ENCODE peak calls at places on chromosomes 11 and 22, in ten cellular contexts. W is heart left ventricle, N is transverse colon, Y is BE2C, T is lung, R is adipocyte, U is AG04450, V is kidney, K is tibial artery, B is SK-N-SH. L is an unnamed sample. For H3K9me3, the result is how much of the 10 kb centered on the place peaks cover.

GRCh38 chr11:134361241-134361640 is 29.5 kb downstream of the GLB1L2 start:
- DNase-seq in W (no peak), N (no peak), Y (peak), T (no peak), R (no peak), U (no peak), V (peak), K (peak), B (no peak), L (peak)

GRCh38 chr22:37050913-37051628 is 471 bp upstream of the KCTD17 start:
- DNase-seq in W (no peak), N (no peak), Y (no peak), T (no peak), R (no peak), U (no peak), V (no peak), K (no peak), B (no peak), L (no peak)

GRCh38 chr11:42770444-42771065 is 541.2 kb upstream of the API5 start:
- DNase-seq in W (peak), N (peak), Y (peak), T (no peak), R (peak), U (no peak), V (no peak), K (no peak), B (peak), L (peak)

GRCh38 chr11:36374726-36375125 is 78.6 kb downstream of the PRR5L start:
- DNase-seq in W (no peak), N (no peak), Y (no peak), T (no peak), R (no peak), U (no peak), V (no peak), K (no peak), B (no peak), L (no peak)

GRCh38 chr22:36331306-36331911 is 56.4 kb downstream of the MYH9 start:
- DNase-seq in W (peak), N (peak), Y (peak), T (peak), R (peak), U (peak), V (peak), K (peak), B (peak), L (peak)

GRCh38 chr22:44337658-44338004 is 24.9 kb upstream of the SHISAL1 start:
- DNase-seq in W (no peak), N (peak), Y (peak), T (no peak), R (peak), U (peak), V (no peak), K (no peak), B (no peak), L (no peak)

GRCh38 chr22:44531487-44531886 is 33.5 kb upstream of the RTL6 start:
- DNase-seq in W (no peak), N (no peak), Y (no peak), T (no peak), R (no peak), U (no peak), V (no peak), K (peak), B (peak), L (no peak)

GRCh38 chr11:107741044-107741823 is 29.4 kb upstream of the SLN start:
- DNase-seq in W (no peak), N (peak), Y (peak), T (peak), R (peak), U (peak), V (no peak), K (no peak), B (peak), L (peak)

GRCh38 chr11:5605849-5606248 is 9.4 kb downstream of the TRIM6 start:
- DNase-seq in W (no peak), N (no peak), Y (no peak), T (no peak), R (peak), U (peak), V (no peak), K (no peak), B (no peak), L (no peak)

GRCh38 chr22:40898850-40899357 is 37.0 kb upstream of the DNAJB7 start:
- DNase-seq in W (no peak), N (no peak), Y (no peak), T (no peak), R (peak), U (peak), V (no peak), K (no peak), B (peak), L (no peak)

GRCh38 chr11:121757480-121758125 is 304.8 kb upstream of the SORL1-AS1 start:
- DNase-seq in W (no peak), N (no peak), Y (no peak), T (no peak), R (no peak), U (no peak), V (no peak), K (no peak), B (no peak), L (no peak)

GRCh38 chr11:110249066-110249465 is 47.3 kb downstream of the RDX start:
- DNase-seq in W (no peak), N (no peak), Y (no peak), T (no peak), R (peak), U (no peak), V (no peak), K (no peak), B (no peak), L (no peak)

GRCh38 chr11:133898031-133898769 is 52.9 kb upstream of the SPATA19 start:
- DNase-seq in W (peak), N (no peak), Y (peak), T (no peak), R (no peak), U (no peak), V (no peak), K (peak), B (no peak), L (no peak)

GRCh38 chr22:31346733-31347250 is 646 bp upstream of the PATZ1 start:
- DNase-seq in W (peak), N (peak), Y (peak), T (peak), R (peak), U (no peak), V (peak), K (peak), B (peak), L (peak)

GRCh38 chr11:2088284-2088683 is 50.9 kb downstream of the IGF2 start:
- DNase-seq in W (no peak), N (no peak), Y (no peak), T (no peak), R (no peak), U (no peak), V (no peak), K (no peak), B (no peak), L (no peak)

GRCh38 chr11:130063398-130063797 is 6.3 kb upstream of the APLP2 start:
- DNase-seq in W (no peak), N (no peak), Y (no peak), T (no peak), R (no peak), U (no peak), V (no peak), K (no peak), B (no peak), L (no peak)

GRCh38 chr11:120205596-120206161 is 5.2 kb upstream of the OAF start:
- DNase-seq in W (no peak), N (no peak), Y (no peak), T (no peak), R (peak), U (peak), V (no peak), K (no peak), B (no peak), L (no peak)

GRCh38 chr22:44594951-44595350 is 96.9 kb upstream of the RTL6 start:
- DNase-seq in W (no peak), N (no peak), Y (no peak), T (no peak), R (no peak), U (no peak), V (no peak), K (no peak), B (no peak), L (no peak)

GRCh38 chr11:15238856-15239255 is 124.1 kb downstream of the INSC start:
- DNase-seq in W (no peak), N (no peak), Y (no peak), T (no peak), R (no peak), U (no peak), V (no peak), K (no peak), B (no peak), L (no peak)

GRCh38 chr11:81869337-81870065 is 864.2 kb downstream of the FAM181B start:
- DNase-seq in W (no peak), N (peak), Y (no peak), T (no peak), R (no peak), U (no peak), V (no peak), K (no peak), B (no peak), L (peak)

GRCh38 chr11:101129203-101129943 is at the start of gene PGR:
- DNase-seq in W (peak), N (peak), Y (no peak), T (peak), R (no peak), U (no peak), V (peak), K (peak), B (peak), L (peak)

GRCh38 chr22:21719024-21719423 is 16.6 kb downstream of the YPEL1 start:
- DNase-seq in W (no peak), N (no peak), Y (no peak), T (no peak), R (no peak), U (no peak), V (no peak), K (no peak), B (no peak), L (no peak)

GRCh38 chr11:19816817-19817216 is 104.2 kb downstream of the NAV2 start:
- DNase-seq in W (no peak), N (no peak), Y (no peak), T (no peak), R (no peak), U (no peak), V (no peak), K (no peak), B (no peak), L (no peak)

GRCh38 chr11:59173964-59174663 is 2.2 kb downstream of the DTX4 start:
- DNase-seq in W (no peak), N (peak), Y (no peak), T (peak), R (peak), U (no peak), V (peak), K (no peak), B (no peak), L (peak)

GRCh38 chr11:95684170-95684569 is 105.4 kb downstream of the FAM76B start:
- DNase-seq in W (no peak), N (no peak), Y (no peak), T (no peak), R (no peak), U (no peak), V (no peak), K (no peak), B (no peak), L (no peak)

GRCh38 chr22:19105456-19105855 is 16.8 kb downstream of the DGCR2 start:
- DNase-seq in W (no peak), N (no peak), Y (no peak), T (no peak), R (no peak), U (no peak), V (no peak), K (peak), B (no peak), L (no peak)

GRCh38 chr11:86067230-86068137 is 1.4 kb downstream of the PICALM start:
- DNase-seq in W (no peak), N (no peak), Y (no peak), T (no peak), R (peak), U (no peak), V (no peak), K (no peak), B (no peak), L (no peak)

GRCh38 chr11:78784321-78785061 is 209.8 kb upstream of the NARS2 start:
- DNase-seq in W (no peak), N (no peak), Y (no peak), T (no peak), R (peak), U (peak), V (no peak), K (no peak), B (no peak), L (no peak)

GRCh38 chr11:127066426-127067090 is 66.0 kb upstream of the KIRREL3 start:
- DNase-seq in W (no peak), N (no peak), Y (no peak), T (no peak), R (no peak), U (no peak), V (no peak), K (no peak), B (no peak), L (no peak)

GRCh38 chr11:70191495-70192140 is 11.5 kb upstream of the FADD start:
- DNase-seq in W (peak), N (peak), Y (peak), T (peak), R (peak), U (no peak), V (peak), K (peak), B (peak), L (peak)

DNA sequence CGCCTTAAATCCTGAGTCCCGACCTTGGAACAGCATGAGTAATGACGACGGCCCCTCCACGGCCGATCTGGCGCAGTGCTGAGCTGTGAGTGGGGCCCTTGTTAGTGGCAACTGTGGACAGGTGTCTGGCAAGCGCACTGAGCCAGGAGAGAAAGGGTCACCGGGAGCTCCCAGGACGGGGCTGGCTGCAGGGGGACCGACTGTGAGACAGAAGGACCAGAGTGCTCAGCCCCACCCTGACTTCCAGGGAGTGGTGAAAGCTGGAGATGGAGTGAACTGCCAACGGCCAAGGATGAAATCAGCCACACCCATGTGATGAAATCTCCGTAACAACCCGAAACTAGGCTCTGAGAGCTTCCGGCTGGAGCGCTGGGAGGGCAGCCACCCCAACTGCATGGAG is 228.6 kb downstream of the BRD1 start:
- DNase-seq in W (no peak), N (peak), Y (no peak), T (no peak), R (no peak), U (no peak), V (no peak), K (peak), B (no peak), L (no peak)
- H3K9me3 ChIP-seq in W (under half), N (under half), Y (under half), T (under half), R (under half), U (half or more), V (under half), K (under half), B (under half), L (under half)

GRCh38 chr11:35042265-35042664 is 96.7 kb upstream of the CD44 start:
- DNase-seq in W (no peak), N (no peak), Y (no peak), T (no peak), R (no peak), U (no peak), V (no peak), K (no peak), B (peak), L (no peak)
- H3K9me3 ChIP-seq in W (under half), N (under half), Y (under half), T (under half), R (under half), U (under half), V (under half), K (under half), B (under half), L (under half)

GRCh38 chr22:47332246-47332980 is 570.0 kb downstream of the TBC1D22A start:
- DNase-seq in W (no peak), N (no peak), Y (no peak), T (no peak), R (no peak), U (no peak), V (peak), K (no peak), B (no peak), L (no peak)
- H3K9me3 ChIP-seq in W (under half), N (under half), Y (under half), T (under half), R (under half), U (under half), V (under half), K (under half), B (under half), L (under half)

GRCh38 chr22:48688366-48688765 is 1139.3 kb downstream of the BRD1 start:
- DNase-seq in W (no peak), N (no peak), Y (no peak), T (no peak), R (no peak), U (no peak), V (no peak), K (no peak), B (no peak), L (no peak)
- H3K9me3 ChIP-seq in W (under half), N (under half), Y (under half), T (under half), R (under half), U (half or more), V (under half), K (under half), B (under half), L (under half)

GRCh38 chr22:48692734-48693376 is 1134.8 kb downstream of the BRD1 start:
- DNase-seq in W (no peak), N (no peak), Y (no peak), T (no peak), R (no peak), U (no peak), V (peak), K (no peak), B (no peak), L (no peak)
- H3K9me3 ChIP-seq in W (under half), N (under half), Y (under half), T (under half), R (under half), U (half or more), V (under half), K (under half), B (under half), L (under half)

GRCh38 chr11:41047229-41047628 is 412.2 kb downstream of the LRRC4C start:
- DNase-seq in W (no peak), N (no peak), Y (no peak), T (no peak), R (no peak), U (no peak), V (no peak), K (no peak), B (no peak), L (no peak)

GRCh38 chr11:41039592-41039991 is 419.9 kb downstream of the LRRC4C start:
- DNase-seq in W (no peak), N (no peak), Y (no peak), T (no peak), R (no peak), U (no peak), V (no peak), K (no peak), B (no peak), L (no peak)

GRCh38 chr11:41040474-41040873 is 419.0 kb downstream of the LRRC4C start:
- DNase-seq in W (no peak), N (no peak), Y (no peak), T (no peak), R (no peak), U (no peak), V (no peak), K (no peak), B (no peak), L (no peak)

DNA sequence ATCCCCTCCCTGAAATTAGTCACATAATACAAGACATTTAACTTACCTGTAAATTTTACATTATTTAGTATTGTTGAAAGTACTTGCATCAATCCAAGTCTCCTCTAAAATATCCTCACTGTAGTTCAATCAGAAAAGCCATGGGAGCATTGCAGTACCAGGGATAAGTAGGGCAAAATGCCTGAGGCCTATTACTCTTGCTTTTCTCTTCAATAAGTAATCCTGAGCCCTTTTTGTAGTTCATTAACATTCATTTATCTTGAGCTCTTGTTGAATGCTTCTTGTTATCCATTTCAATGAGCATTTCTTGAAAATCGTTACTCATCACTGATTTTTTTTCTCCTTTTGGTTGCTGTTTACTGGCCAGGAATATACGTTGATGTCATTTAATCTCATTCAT is 414.7 kb downstream of the LRRC4C start:
- DNase-seq in W (no peak), N (no peak), Y (no peak), T (no peak), R (no peak), U (no peak), V (no peak), K (no peak), B (no peak), L (no peak)
- H3K9me3 ChIP-seq in W (under half), N (under half), Y (under half), T (under half), R (under half), U (under half), V (under half), K (under half), B (under half), L (under half)